ENCODE peak calls at places on chromosomes 11 and 22, in nine cellular contexts. L, K, N, M, E, G, Q, U and F are unnamed samples.

GRCh38 chr22:38712496-38713207 is 6.9 kb downstream of the GTPBP1 start:
- DNase-seq in L (no peak), K (no peak), N (peak), M (no peak), E (no peak), G (no peak), Q (no peak), U (no peak), F (no peak)

GRCh38 chr22:26892401-26893033 is 235.1 kb downstream of the MIAT start:
- DNase-seq in L (no peak), K (no peak), N (peak), M (no peak), E (peak), G (no peak), Q (peak), U (peak), F (no peak)

GRCh38 chr11:101915811-101916291 is 471 bp downstream of the ANGPTL5 start:
- DNase-seq in L (peak), K (no peak), N (no peak), M (peak), E (peak), G (no peak), Q (peak), U (no peak), F (no peak)

GRCh38 chr11:6640985-6641701 is 14.5 kb downstream of the DCHS1 start:
- DNase-seq in L (no peak), K (no peak), N (no peak), M (no peak), E (no peak), G (no peak), Q (no peak), U (no peak), F (no peak)

GRCh38 chr11:86172894-86173293 is 71.7 kb upstream of the EED start:
- DNase-seq in L (no peak), K (no peak), N (no peak), M (peak), E (peak), G (no peak), Q (peak), U (no peak), F (no peak)

GRCh38 chr11:111230122-111230465 is 15.4 kb upstream of the POU2AF2 start:
- DNase-seq in L (no peak), K (no peak), N (no peak), M (no peak), E (no peak), G (no peak), Q (no peak), U (no peak), F (no peak)

GRCh38 chr11:70865356-70865755 is 387.0 kb downstream of the SHANK2 start:
- DNase-seq in L (no peak), K (no peak), N (no peak), M (no peak), E (no peak), G (no peak), Q (no peak), U (no peak), F (no peak)

GRCh38 chr11:133726576-133726975 is 118.7 kb downstream of the SPATA19 start:
- DNase-seq in L (no peak), K (no peak), N (no peak), M (no peak), E (no peak), G (no peak), Q (no peak), U (no peak), F (no peak)

GRCh38 chr11:12629601-12630313 is 44.5 kb upstream of the TEAD1 start:
- DNase-seq in L (no peak), K (no peak), N (no peak), M (peak), E (no peak), G (no peak), Q (no peak), U (no peak), F (no peak)

GRCh38 chr11:44029507-44029845 is 18.3 kb upstream of the ACCSL start:
- DNase-seq in L (no peak), K (no peak), N (no peak), M (no peak), E (no peak), G (no peak), Q (no peak), U (no peak), F (no peak)

GRCh38 chr22:19111140-19111539 is 11.1 kb downstream of the DGCR2 start:
- DNase-seq in L (no peak), K (no peak), N (no peak), M (no peak), E (no peak), G (no peak), Q (no peak), U (no peak), F (no peak)

GRCh38 chr11:13486926-13487660 is 8.7 kb downstream of the PTH start:
- DNase-seq in L (no peak), K (peak), N (peak), M (no peak), E (peak), G (peak), Q (peak), U (peak), F (no peak)

GRCh38 chr11:61686469-61686868 is 6.3 kb downstream of the DAGLA start:
- DNase-seq in L (no peak), K (no peak), N (no peak), M (no peak), E (no peak), G (no peak), Q (no peak), U (no peak), F (no peak)

GRCh38 chr11:60498853-60499252 is 6.3 kb downstream of the MS4A12 start:
- DNase-seq in L (peak), K (peak), N (no peak), M (no peak), E (peak), G (no peak), Q (peak), U (no peak), F (no peak)

GRCh38 chr11:83278351-83278750 is 7.8 kb downstream of the CCDC90B start:
- DNase-seq in L (no peak), K (no peak), N (no peak), M (no peak), E (peak), G (no peak), Q (no peak), U (no peak), F (peak)

GRCh38 chr11:75667831-75668507 is 869 bp downstream of the MAP6 start:
- DNase-seq in L (no peak), K (no peak), N (peak), M (peak), E (peak), G (no peak), Q (no peak), U (peak), F (no peak)

GRCh38 chr22:24155597-24156145 is 25.6 kb upstream of the SUSD2 start:
- DNase-seq in L (peak), K (peak), N (peak), M (peak), E (peak), G (peak), Q (peak), U (peak), F (no peak)

GRCh38 chr22:36352775-36353507 is 34.8 kb downstream of the MYH9 start:
- DNase-seq in L (no peak), K (no peak), N (no peak), M (no peak), E (no peak), G (no peak), Q (no peak), U (peak), F (no peak)

GRCh38 chr11:31248768-31249167 is 120.8 kb downstream of the DCDC1 start:
- DNase-seq in L (no peak), K (no peak), N (no peak), M (no peak), E (no peak), G (no peak), Q (no peak), U (no peak), F (no peak)

GRCh38 chr11:47161134-47161854 is 15.4 kb downstream of the ARFGAP2 start:
- DNase-seq in L (peak), K (no peak), N (peak), M (peak), E (peak), G (peak), Q (peak), U (peak), F (no peak)

GRCh38 chr11:3122775-3123201 is 42.3 kb downstream of the OSBPL5 start:
- DNase-seq in L (no peak), K (peak), N (no peak), M (no peak), E (no peak), G (no peak), Q (no peak), U (no peak), F (no peak)

GRCh38 chr22:45341503-45341902 is 31.8 kb downstream of the FAM118A start:
- DNase-seq in L (no peak), K (no peak), N (peak), M (no peak), E (no peak), G (no peak), Q (no peak), U (no peak), F (no peak)

GRCh38 chr11:77269484-77270123 is 31.9 kb downstream of the GDPD4 start:
- DNase-seq in L (no peak), K (no peak), N (no peak), M (peak), E (no peak), G (no peak), Q (no peak), U (no peak), F (no peak)

GRCh38 chr11:61157743-61158142 is 3.5 kb downstream of the VPS37C start:
- DNase-seq in L (no peak), K (peak), N (no peak), M (no peak), E (peak), G (no peak), Q (peak), U (no peak), F (no peak)

GRCh38 chr11:96524475-96524874 is 134.7 kb downstream of the JRKL start:
- DNase-seq in L (no peak), K (no peak), N (peak), M (peak), E (no peak), G (no peak), Q (no peak), U (no peak), F (no peak)

GRCh38 chr22:23325183-23325582 is 144.9 kb downstream of the BCR start:
- DNase-seq in L (no peak), K (no peak), N (no peak), M (no peak), E (no peak), G (no peak), Q (no peak), U (no peak), F (no peak)

GRCh38 chr22:37223965-37224551 is 11.8 kb upstream of the SSTR3 start:
- DNase-seq in L (no peak), K (no peak), N (no peak), M (no peak), E (no peak), G (no peak), Q (no peak), U (no peak), F (no peak)

GRCh38 chr22:42184852-42185251 is 54.2 kb upstream of the CYP2D6 start:
- DNase-seq in L (no peak), K (no peak), N (no peak), M (peak), E (no peak), G (no peak), Q (no peak), U (no peak), F (no peak)

GRCh38 chr11:69234171-69234570 is 59.8 kb upstream of the MYEOV start:
- DNase-seq in L (no peak), K (no peak), N (no peak), M (no peak), E (no peak), G (no peak), Q (no peak), U (no peak), F (no peak)

GRCh38 chr22:31077681-31078080 is 3.4 kb upstream of the SMTN start:
- DNase-seq in L (no peak), K (no peak), N (no peak), M (no peak), E (no peak), G (no peak), Q (no peak), U (no peak), F (no peak)

GRCh38 chr22:38074181-38075104 is 9.5 kb downstream of the SLC16A8 start:
- DNase-seq in L (no peak), K (no peak), N (no peak), M (no peak), E (no peak), G (no peak), Q (no peak), U (no peak), F (no peak)

GRCh38 chr11:80162387-80162786 is 721.6 kb upstream of the TENM4 start:
- DNase-seq in L (no peak), K (no peak), N (no peak), M (no peak), E (no peak), G (no peak), Q (no peak), U (no peak), F (no peak)

GRCh38 chr11:19199766-19200165 is 2.0 kb downstream of the CSRP3 start:
- DNase-seq in L (no peak), K (no peak), N (no peak), M (no peak), E (no peak), G (no peak), Q (no peak), U (no peak), F (no peak)

GRCh38 chr22:27494821-27495220 is 306.7 kb downstream of the MN1 start:
- DNase-seq in L (no peak), K (peak), N (no peak), M (no peak), E (no peak), G (no peak), Q (no peak), U (no peak), F (no peak)

GRCh38 chr11:27413218-27413617 is 50.2 kb upstream of the CCDC34 start:
- DNase-seq in L (no peak), K (no peak), N (no peak), M (no peak), E (no peak), G (no peak), Q (no peak), U (no peak), F (no peak)

GRCh38 chr11:93903989-93904388 is 53.6 kb upstream of the VSTM5 start:
- DNase-seq in L (no peak), K (no peak), N (no peak), M (no peak), E (no peak), G (no peak), Q (no peak), U (no peak), F (no peak)

GRCh38 chr22:37021710-37022482 is 2.4 kb downstream of the MPST start:
- DNase-seq in L (peak), K (peak), N (peak), M (peak), E (peak), G (peak), Q (peak), U (no peak), F (no peak)